ENCODE peak calls at places on chromosomes 5 and 9, in five cellular contexts. I is gastrocnemius medialis, S is lung, F is cardiac muscle cell, Z is fibroblast of lung. W is an unnamed sample. For H3K4me1, the result is how much of the 10 kb centered on the place peaks cover.

GRCh38 chr5:78641060-78641474 is 7.5 kb downstream of the LHFPL2 start:
- DNase-seq in I (no peak), S (no peak), F (no peak), Z (no peak), W (no peak)

GRCh38 chr9:124024107-124024506 is 12.5 kb downstream of the LHX2 start:
- DNase-seq in I (no peak), S (no peak), F (no peak), Z (no peak), W (no peak)

GRCh38 chr9:22031664-22032411 is 22.7 kb upstream of the CDKN2B start:
- DNase-seq in I (no peak), S (no peak), F (no peak), Z (no peak), W (no peak)

GRCh38 chr5:179195561-179196419 is 135.6 kb downstream of the ZNF354C start:
- DNase-seq in I (no peak), S (no peak), F (no peak), Z (peak), W (no peak)

GRCh38 chr9:37800631-37801286 is at the start of gene DCAF10:
- DNase-seq in I (peak), S (peak), F (peak), Z (peak), W (peak)

GRCh38 chr5:54774281-54775171 is 210.9 kb downstream of the ESM1 start:
- DNase-seq in I (peak), S (peak), F (no peak), Z (peak), W (peak)

GRCh38 chr9:23769307-23769935 is 56.6 kb downstream of the ELAVL2 start:
- DNase-seq in I (no peak), S (no peak), F (no peak), Z (no peak), W (no peak)

GRCh38 chr5:103867857-103868598 is 305.4 kb upstream of the NUDT12 start:
- DNase-seq in I (no peak), S (no peak), F (no peak), Z (no peak), W (no peak)

GRCh38 chr5:61256474-61256873 is 75.6 kb upstream of the ZSWIM6 start:
- DNase-seq in I (no peak), S (peak), F (no peak), Z (peak), W (no peak)

GRCh38 chr5:156256644-156257043 is 70.3 kb upstream of the SGCD start:
- DNase-seq in I (no peak), S (no peak), F (no peak), Z (no peak), W (no peak)

GRCh38 chr5:58462623-58463230 is 2.8 kb upstream of the PLK2 start:
- DNase-seq in I (no peak), S (peak), F (peak), Z (peak), W (no peak)

GRCh38 chr9:14423816-14424261 is 109.9 kb upstream of the NFIB start:
- DNase-seq in I (no peak), S (no peak), F (no peak), Z (peak), W (no peak)

GRCh38 chr5:6900828-6901227 is 187.6 kb downstream of the TENT4A start:
- DNase-seq in I (no peak), S (no peak), F (no peak), Z (no peak), W (no peak)

GRCh38 chr5:94335936-94336335 is 282.5 kb downstream of the KIAA0825 start:
- DNase-seq in I (no peak), S (no peak), F (no peak), Z (no peak), W (no peak)

GRCh38 chr5:57718155-57718554 is 235.5 kb upstream of the ACTBL2 start:
- DNase-seq in I (no peak), S (no peak), F (no peak), Z (peak), W (no peak)

GRCh38 chr5:78002690-78003089 is 226.6 kb upstream of the TBCA start:
- DNase-seq in I (no peak), S (no peak), F (no peak), Z (no peak), W (no peak)

GRCh38 chr9:68619056-68619455 is 78.4 kb upstream of the TMEM252 start:
- DNase-seq in I (no peak), S (no peak), F (no peak), Z (no peak), W (no peak)

GRCh38 chr5:111266491-111266890 is 42.3 kb downstream of the CAMK4 start:
- DNase-seq in I (no peak), S (no peak), F (no peak), Z (no peak), W (no peak)

GRCh38 chr9:109981091-109981490 is 201.1 kb downstream of the PALM2AKAP2 start:
- DNase-seq in I (no peak), S (no peak), F (no peak), Z (no peak), W (no peak)

GRCh38 chr9:28915256-28915930 is 1342.1 kb upstream of the C9orf72 start:
- DNase-seq in I (no peak), S (no peak), F (no peak), Z (no peak), W (no peak)

GRCh38 chr9:113957778-113958430 is 81.8 kb downstream of the ZNF618 start:
- DNase-seq in I (no peak), S (no peak), F (no peak), Z (peak), W (no peak)

GRCh38 chr5:115349001-115349817 is 52.8 kb upstream of the CCDC112 start:
- DNase-seq in I (peak), S (no peak), F (no peak), Z (peak), W (no peak)

GRCh38 chr9:37420271-37421215 is 2.0 kb upstream of the GRHPR start:
- DNase-seq in I (no peak), S (no peak), F (no peak), Z (no peak), W (no peak)

GRCh38 chr5:102955463-102955862 is 164.5 kb downstream of the GIN1 start:
- DNase-seq in I (no peak), S (no peak), F (no peak), Z (no peak), W (no peak)

GRCh38 chr5:140869555-140869886 is 764 bp downstream of the PCDHA11 start:
- DNase-seq in I (no peak), S (no peak), F (no peak), Z (no peak), W (no peak)

GRCh38 chr5:126339215-126339805 is 83.9 kb upstream of the GRAMD2B start:
- DNase-seq in I (no peak), S (peak), F (peak), Z (peak), W (no peak)

GRCh38 chr5:174383196-174384178 is 338.0 kb downstream of the NSG2 start:
- DNase-seq in I (no peak), S (no peak), F (no peak), Z (peak), W (no peak)
- H3K4me3 ChIP-seq in I (no peak), S (no peak), F (no peak), Z (no peak), W (no peak)

DNA sequence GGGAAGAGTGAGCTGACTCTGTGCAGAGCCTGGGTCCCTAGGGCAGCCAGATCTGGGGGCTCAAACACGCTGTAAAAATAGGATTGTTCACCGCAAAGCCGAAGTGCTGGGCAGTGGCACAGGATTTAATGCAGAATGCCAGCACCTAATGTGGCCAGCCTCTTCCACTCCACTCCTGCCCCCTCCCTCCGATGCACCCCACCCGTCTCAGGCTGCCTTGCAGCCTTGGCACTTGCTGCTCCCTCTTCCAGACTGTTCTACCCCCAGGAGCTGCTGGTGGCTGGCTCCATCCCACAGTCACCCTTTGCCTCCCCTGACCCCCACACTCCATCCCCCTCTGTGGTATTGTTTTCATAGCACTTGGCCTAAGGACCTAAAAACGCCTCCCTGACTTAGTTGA is 86.2 kb downstream of the SEMA4D start:
- DNase-seq in I (no peak), S (no peak), F (no peak), Z (no peak), W (no peak)
- H3K4me1 ChIP-seq in I (half or more), S (under half), F (under half), Z (under half), W (under half)

DNA sequence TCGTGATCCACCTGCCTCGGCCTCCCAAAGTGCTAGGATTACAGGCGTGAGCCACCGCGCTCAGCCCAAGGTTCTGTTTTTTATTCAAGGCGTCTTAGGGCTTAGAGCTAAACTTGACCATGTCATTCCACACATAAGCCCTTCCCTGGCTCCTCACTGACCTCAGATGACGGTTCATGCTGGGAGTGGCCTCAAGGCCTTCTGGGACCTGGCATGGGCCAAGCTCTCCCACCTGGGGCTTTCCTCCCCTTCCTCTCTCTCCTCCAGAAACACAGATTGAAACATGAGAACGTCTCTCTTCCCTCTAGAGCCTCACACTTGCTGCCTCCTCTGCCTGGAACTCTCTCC is 155.5 kb upstream of the IER5L start:
- DNase-seq in I (no peak), S (peak), F (no peak), Z (no peak), W (no peak)
- TF ChIP-seq CTCF in I (no peak), S (no peak), F (no peak), Z (no peak), W (no peak)

DNA sequence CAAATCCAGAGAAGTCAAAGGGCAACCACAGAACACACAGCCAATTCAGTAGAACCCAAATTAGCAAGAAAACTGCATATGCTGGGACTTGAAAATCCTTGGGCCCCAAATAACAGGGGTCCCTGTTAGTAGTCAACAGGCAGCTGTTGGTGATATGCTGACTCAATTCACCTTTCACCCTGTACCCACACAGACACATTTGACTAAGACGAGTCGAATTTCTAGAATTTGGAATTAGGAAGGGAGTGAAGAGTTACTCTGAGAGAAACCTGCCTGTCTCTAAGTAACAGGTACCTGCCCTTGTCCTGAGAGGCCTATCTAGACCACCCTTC is 817 bp upstream of the VCP start:
- DNase-seq in I (no peak), S (no peak), F (no peak), Z (no peak), W (no peak)
- H3K4me3 ChIP-seq in I (peak), S (no peak), F (no peak), Z (no peak), W (peak)

DNA sequence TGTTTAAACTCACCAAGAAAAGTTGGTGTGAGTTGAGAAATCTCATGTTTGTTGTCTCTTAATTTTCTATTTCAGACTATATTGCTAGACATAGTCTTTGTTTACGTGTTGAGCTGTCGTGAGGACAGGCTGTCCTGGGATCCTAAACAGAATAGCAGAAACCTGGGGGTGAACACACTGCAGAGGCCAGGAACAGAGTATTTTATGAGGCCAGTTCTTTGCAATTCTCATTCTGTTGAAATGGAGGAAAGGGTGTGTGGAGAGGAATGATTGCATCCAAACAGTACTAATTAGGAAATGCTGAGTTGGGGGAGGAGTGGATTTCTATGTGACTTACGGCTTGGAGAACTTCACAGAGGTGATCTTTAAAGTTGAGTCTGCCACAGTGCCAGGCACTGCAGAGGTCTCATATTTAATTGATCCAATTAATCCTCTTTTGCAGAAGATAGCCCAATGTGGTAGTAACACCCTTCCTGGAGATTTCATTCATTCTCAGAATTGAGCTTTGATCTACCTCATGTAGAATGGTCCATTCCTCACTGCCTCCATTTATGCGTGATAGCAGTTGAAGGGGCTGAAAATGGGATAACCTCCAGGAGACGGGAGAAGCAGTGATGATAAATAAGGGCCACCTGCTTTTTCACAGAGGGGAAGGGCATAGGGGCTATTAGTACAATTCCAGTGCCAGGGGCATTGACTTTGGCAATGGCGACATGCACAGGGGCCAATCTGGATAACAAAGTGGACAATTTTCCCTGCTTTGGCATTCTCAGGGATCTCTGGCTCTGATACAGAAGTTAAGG is 84.7 kb upstream of the TNFAIP8 start:
- DNase-seq in I (no peak), S (no peak), F (no peak), Z (peak), W (no peak)
- H3K4me1 ChIP-seq in I (under half), S (under half), F (under half), Z (under half), W (under half)

DNA sequence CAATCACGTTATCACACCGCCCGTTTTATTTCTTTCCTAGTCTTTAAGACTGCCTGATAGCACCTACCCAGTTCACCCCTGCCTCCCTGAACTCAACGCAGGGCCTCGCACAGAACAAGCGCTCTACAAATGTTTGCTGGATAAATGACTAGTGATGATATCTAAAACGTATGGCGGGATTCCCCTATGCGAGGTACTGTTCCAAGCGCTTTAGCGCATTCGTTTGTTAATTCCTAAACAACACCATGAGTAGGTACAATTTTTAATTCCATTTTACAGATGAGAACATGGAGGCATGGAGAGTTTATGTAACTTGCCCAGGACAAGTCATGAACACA is 6.6 kb downstream of the POU4F3 start:
- DNase-seq in I (no peak), S (no peak), F (no peak), Z (no peak), W (no peak)
- TF ChIP-seq CTCF in I (no peak), S (no peak), F (no peak), Z (no peak), W (no peak)

GRCh38 chr9:133874061-133874638 is 118.0 kb downstream of the VAV2 start:
- DNase-seq in I (no peak), S (no peak), F (no peak), Z (no peak), W (no peak)
- H3K4me3 ChIP-seq in I (no peak), S (no peak), F (no peak), Z (no peak), W (no peak)

GRCh38 chr5:124906339-124907097 is 160.1 kb upstream of the ZNF608 start:
- DNase-seq in I (peak), S (peak), F (peak), Z (peak), W (peak)

GRCh38 chr5:124905756-124906155 is 159.3 kb upstream of the ZNF608 start:
- DNase-seq in I (no peak), S (no peak), F (no peak), Z (no peak), W (no peak)

GRCh38 chr5:124907098-124907644 is 160.7 kb upstream of the ZNF608 start:
- DNase-seq in I (no peak), S (no peak), F (no peak), Z (no peak), W (no peak)

GRCh38 chr5:124902097-124902821 is 155.8 kb upstream of the ZNF608 start:
- DNase-seq in I (no peak), S (no peak), F (peak), Z (peak), W (no peak)

GRCh38 chr5:124905256-124905655 is 158.8 kb upstream of the ZNF608 start:
- DNase-seq in I (no peak), S (no peak), F (no peak), Z (no peak), W (no peak)
- H3K4me1 ChIP-seq in I (half or more), S (under half), F (half or more), Z (under half), W (under half)

GRCh38 chr9:36163840-36164175 is 5.4 kb upstream of the CCIN start:
- DNase-seq in I (no peak), S (no peak), F (no peak), Z (peak), W (no peak)

GRCh38 chr9:36164989-36165388 is 4.2 kb upstream of the CCIN start:
- DNase-seq in I (no peak), S (no peak), F (no peak), Z (no peak), W (no peak)

GRCh38 chr9:36164361-36164760 is 4.8 kb upstream of the CCIN start:
- DNase-seq in I (no peak), S (no peak), F (no peak), Z (no peak), W (no peak)

GRCh38 chr9:36165766-36166149 is 3.4 kb upstream of the CCIN start:
- DNase-seq in I (no peak), S (no peak), F (no peak), Z (peak), W (no peak)

DNA sequence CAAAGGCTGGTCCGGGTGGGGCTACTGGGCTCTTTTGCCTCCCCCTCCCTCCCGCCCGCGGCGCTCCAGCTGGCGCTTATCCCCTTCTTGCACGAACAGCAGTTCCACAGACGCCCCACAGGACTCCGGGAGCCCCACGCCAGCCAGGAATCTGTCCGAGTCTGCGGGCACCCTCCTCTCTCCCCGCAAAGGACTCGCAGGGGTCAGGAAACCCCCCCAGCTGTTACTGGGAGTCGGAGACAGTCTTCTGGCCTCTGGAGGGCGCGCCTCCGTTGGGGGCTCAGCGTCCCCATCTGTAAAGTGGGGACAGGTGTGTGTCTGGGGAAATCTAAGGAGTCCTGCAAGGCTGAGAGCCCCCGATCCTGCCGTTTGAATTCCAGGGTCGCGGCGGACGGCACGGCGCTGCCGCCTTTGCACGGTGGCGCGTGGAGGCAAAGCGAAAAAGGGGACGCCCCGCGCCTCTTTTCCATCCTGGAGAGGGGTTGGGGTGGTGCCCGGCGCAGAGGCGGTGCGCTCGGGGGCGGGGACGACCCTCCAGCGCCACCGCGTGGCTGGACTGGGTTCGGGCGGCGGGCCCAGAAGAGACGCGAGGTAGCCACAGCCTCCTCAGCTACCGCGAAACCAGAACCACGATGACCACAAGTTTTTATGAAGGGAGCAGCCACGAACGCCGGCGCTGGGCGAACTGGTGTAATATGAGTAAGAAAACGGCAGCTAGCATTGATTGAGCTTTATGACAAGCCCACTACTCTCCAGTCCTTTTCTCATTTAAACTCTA is 2.8 kb upstream of the CCIN start:
- DNase-seq in I (peak), S (peak), F (peak), Z (peak), W (peak)
- TF ChIP-seq CTCF in I (peak), S (peak), F (peak), Z (peak), W (peak)

DNA sequence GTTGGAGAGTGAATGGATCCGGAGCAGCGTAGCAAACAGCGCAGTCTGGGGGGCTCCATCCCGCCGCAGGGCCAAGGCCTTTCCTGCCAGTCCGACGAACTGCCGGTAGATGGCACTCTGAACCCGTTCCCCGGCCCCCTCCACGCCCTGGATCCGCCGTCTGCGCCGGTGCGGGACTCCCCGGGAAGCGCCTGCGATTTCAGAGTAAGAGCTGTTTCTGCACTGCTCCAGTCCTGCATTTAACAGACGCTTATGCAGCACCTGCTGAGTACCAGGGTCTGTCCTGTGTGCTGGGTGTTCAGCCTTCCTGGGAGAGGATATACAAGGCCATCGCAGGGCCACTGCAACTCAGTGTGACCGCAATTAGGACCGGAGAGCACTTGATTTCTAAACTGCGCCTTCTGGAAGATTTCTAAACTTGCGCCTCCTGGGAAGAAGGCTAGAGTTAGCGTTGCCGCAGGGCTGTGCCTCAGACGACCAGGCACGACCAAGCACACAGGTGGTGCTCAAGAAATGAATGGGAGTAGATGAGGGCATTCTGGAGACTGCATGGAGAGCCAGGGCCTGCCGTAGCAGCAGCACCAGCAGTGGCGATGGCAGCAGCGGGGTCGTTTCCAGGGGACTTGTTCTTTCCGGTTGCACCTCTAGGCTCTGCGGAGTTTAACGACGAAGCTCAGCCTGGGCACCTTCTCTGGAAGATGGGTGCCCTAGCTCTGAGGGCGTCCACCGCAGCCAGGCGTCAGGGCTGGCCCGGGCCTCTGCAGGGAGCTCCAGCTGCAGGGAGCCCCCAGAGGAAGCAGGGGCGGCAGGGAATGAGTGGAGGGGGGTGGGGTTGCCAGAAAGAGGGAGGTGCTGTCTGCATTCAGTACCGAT is 14.3 kb upstream of the TIFAB start:
- DNase-seq in I (peak), S (peak), F (peak), Z (peak), W (no peak)
- H3K4me3 ChIP-seq in I (peak), S (no peak), F (peak), Z (no peak), W (peak)

W was measured in ascending aorta.